ENCODE peak calls at places on chromosomes 12 and 14, in seven cellular contexts. L, Z, W, M, C, G and X are unnamed samples.

GRCh38 chr14:102601378-102601925 is 9.0 kb downstream of the RCOR1 start:
- ATAC-seq in M (peak; percentile 12), G (no peak), Z (no peak), L (no peak), C (no peak), W (no peak), X (no peak)

GRCh38 chr12:78118036-78118435 is 287.3 kb downstream of the NAV3 start:
- ATAC-seq in Z (no peak), L (no peak), W (no peak), G (no peak), C (no peak), M (no peak), X (no peak)

GRCh38 chr12:96233941-96234461 is 39.8 kb downstream of the ELK3 start:
- ATAC-seq in C (no peak), W (peak; percentile 54), M (peak; percentile 67), Z (peak; percentile 88), G (no peak), L (peak; percentile 87), X (no peak)

GRCh38 chr14:99447739-99448138 is 32.9 kb downstream of the SETD3 start:
- ATAC-seq in L (no peak), W (no peak), Z (no peak), M (peak; percentile 86), G (no peak), C (no peak), X (no peak)

GRCh38 chr12:90235642-90236041 is 527.0 kb upstream of the ATP2B1 start:
- ATAC-seq in C (no peak), W (no peak), L (no peak), G (no peak), Z (no peak), M (peak; percentile 89), X (no peak)

GRCh38 chr12:10753066-10753465 is 29.9 kb upstream of the YBX3 start:
- ATAC-seq in M (no peak), W (no peak), Z (no peak), C (no peak), G (no peak), L (no peak), X (no peak)

GRCh38 chr12:31440134-31440533 is 114.2 kb upstream of the SINHCAF start:
- ATAC-seq in G (no peak), L (no peak), W (no peak), C (no peak), M (no peak), Z (no peak), X (no peak)

GRCh38 chr12:5648692-5649338 is 216.9 kb downstream of the NTF3 start:
- ATAC-seq in Z (no peak), G (no peak), L (peak; percentile 71), M (peak; percentile 31), W (peak; percentile 24), C (no peak), X (no peak)

GRCh38 chr12:49335118-49335954 is 1.7 kb downstream of the C1QL4 start:
- ATAC-seq in C (no peak), M (no peak), L (no peak), G (no peak), W (no peak), Z (no peak), X (no peak)